ENCODE peak calls at places on chromosomes 1 and 21, in eight cellular contexts. K, C, T, L, A, B, D and I are unnamed samples.

GRCh38 chr1:215567491-215568286 is 585 bp downstream of the KCTD3 start:
- DNase-seq in K (peak), C (peak), T (peak), L (peak), A (no peak), B (peak), D (peak), I (no peak)

GRCh38 chr1:60978421-60979357 is 103.7 kb upstream of the NFIA start:
- DNase-seq in K (no peak), C (peak), T (peak), L (peak), A (no peak), B (no peak), D (peak), I (no peak)

GRCh38 chr21:41948901-41949300 is 4.9 kb downstream of the C2CD2 start:
- DNase-seq in K (no peak), C (no peak), T (no peak), L (no peak), A (no peak), B (no peak), D (no peak), I (no peak)

GRCh38 chr21:33881689-33882440 is 33.7 kb downstream of the ATP5PO start:
- DNase-seq in K (no peak), C (no peak), T (no peak), L (no peak), A (no peak), B (no peak), D (no peak), I (no peak)

GRCh38 chr1:11640944-11641343 is 13.3 kb downstream of the FBXO2 start:
- DNase-seq in K (no peak), C (no peak), T (no peak), L (no peak), A (no peak), B (no peak), D (no peak), I (no peak)

GRCh38 chr21:26761174-26761915 is 83.9 kb downstream of the ADAMTS1 start:
- DNase-seq in K (no peak), C (no peak), T (no peak), L (no peak), A (no peak), B (no peak), D (no peak), I (no peak)

GRCh38 chr21:33651965-33652680 is 9.8 kb downstream of the ITSN1 start:
- DNase-seq in K (no peak), C (no peak), T (no peak), L (no peak), A (no peak), B (no peak), D (no peak), I (no peak)

GRCh38 chr1:222814536-222815366 is at the start of gene DISP1:
- DNase-seq in K (peak), C (peak), T (peak), L (peak), A (peak), B (peak), D (peak), I (peak)

GRCh38 chr1:174990382-174990999 is 9.3 kb upstream of the CACYBP start:
- DNase-seq in K (peak), C (no peak), T (peak), L (no peak), A (no peak), B (no peak), D (no peak), I (no peak)